ENCODE peak calls at places on chromosomes 16 and 17, in four cellular contexts. L is K562, J is H1, X is GM12878. K is an unnamed sample.

GRCh38 chr16:20916927-20917326 is 16.4 kb downstream of the LYRM1 start:
- DNase-seq in J (no peak), X (no peak), L (no peak), K (no peak)

GRCh38 chr17:68417317-68417716 is 40.0 kb downstream of the WIPI1 start:
- DNase-seq in L (no peak), J (no peak), X (no peak), K (no peak)

GRCh38 chr17:63543822-63544420 is 6.4 kb upstream of the DCAF7 start:
- DNase-seq in L (no peak), J (no peak), X (no peak), K (peak)

GRCh38 chr17:1491406-1492248 is 859 bp downstream of the MYO1C start:
- DNase-seq in L (peak), X (no peak), J (no peak), K (peak)

GRCh38 chr16:28494141-28494851 is at the start of gene APOBR:
- DNase-seq in X (peak), L (peak), J (no peak), K (no peak)

GRCh38 chr16:51818342-51818944 is 667.4 kb upstream of the SALL1 start:
- DNase-seq in L (no peak), X (no peak), J (peak), K (peak)

GRCh38 chr16:55933038-55933437 is 57.9 kb upstream of the CES5A start:
- DNase-seq in X (no peak), J (no peak), L (no peak), K (no peak)

GRCh38 chr16:28587386-28587785 is 9.5 kb downstream of the SULT1A2 start:
- DNase-seq in X (no peak), J (no peak), L (no peak), K (no peak)

GRCh38 chr16:67594956-67595355 is 32.6 kb downstream of the CTCF start:
- DNase-seq in L (no peak), J (no peak), X (no peak), K (no peak)

GRCh38 chr16:30637952-30638351 is 12.8 kb upstream of the PRR14 start:
- DNase-seq in X (no peak), J (no peak), L (peak), K (peak)

GRCh38 chr17:7774037-7774659 is 56.6 kb downstream of the DNAH2 start:
- DNase-seq in J (no peak), L (no peak), X (no peak), K (no peak)

GRCh38 chr17:18263885-18264682 is 3.6 kb downstream of the MIEF2 start:
- DNase-seq in X (no peak), J (no peak), L (no peak), K (no peak)
- TF ChIP-seq NRF1 in X (no peak), J (no peak), L (no peak), K (no peak)

GRCh38 chr16:3971261-3971660 is 90.7 kb upstream of the CREBBP start:
- DNase-seq in L (no peak), J (no peak), X (peak), K (no peak)

GRCh38 chr16:3966681-3967080 is 86.2 kb upstream of the CREBBP start:
- DNase-seq in X (no peak), J (no peak), L (no peak), K (no peak)

GRCh38 chr16:3968556-3968955 is 88.0 kb upstream of the CREBBP start:
- DNase-seq in L (no peak), J (no peak), X (no peak), K (no peak)

GRCh38 chr16:3974751-3975150 is 94.2 kb upstream of the CREBBP start:
- DNase-seq in L (no peak), J (no peak), X (no peak), K (no peak)

DNA sequence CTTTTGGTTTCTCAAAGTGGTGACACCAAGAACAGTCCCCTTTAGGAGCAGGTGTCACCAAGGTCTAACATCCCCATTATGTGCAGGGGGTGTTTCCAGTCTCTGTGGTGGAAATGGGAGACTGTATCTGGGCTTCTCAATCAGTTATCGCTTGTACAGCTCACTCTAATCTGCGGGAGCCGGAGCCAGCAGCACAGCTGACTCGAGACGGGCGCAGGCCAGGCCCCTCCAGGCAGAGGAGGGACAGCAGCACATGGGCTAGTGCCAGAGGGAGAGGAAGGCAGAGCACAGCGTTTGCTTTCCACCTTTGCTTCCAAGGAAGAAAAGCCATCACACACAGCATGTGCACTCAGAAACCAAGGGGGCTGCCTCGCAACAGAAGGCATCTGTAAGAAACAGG is 91.2 kb upstream of the CREBBP start:
- DNase-seq in J (no peak), X (no peak), L (no peak), K (no peak)
- TF ChIP-seq NRF1 in J (no peak), X (no peak), L (no peak), K (no peak)

DNA sequence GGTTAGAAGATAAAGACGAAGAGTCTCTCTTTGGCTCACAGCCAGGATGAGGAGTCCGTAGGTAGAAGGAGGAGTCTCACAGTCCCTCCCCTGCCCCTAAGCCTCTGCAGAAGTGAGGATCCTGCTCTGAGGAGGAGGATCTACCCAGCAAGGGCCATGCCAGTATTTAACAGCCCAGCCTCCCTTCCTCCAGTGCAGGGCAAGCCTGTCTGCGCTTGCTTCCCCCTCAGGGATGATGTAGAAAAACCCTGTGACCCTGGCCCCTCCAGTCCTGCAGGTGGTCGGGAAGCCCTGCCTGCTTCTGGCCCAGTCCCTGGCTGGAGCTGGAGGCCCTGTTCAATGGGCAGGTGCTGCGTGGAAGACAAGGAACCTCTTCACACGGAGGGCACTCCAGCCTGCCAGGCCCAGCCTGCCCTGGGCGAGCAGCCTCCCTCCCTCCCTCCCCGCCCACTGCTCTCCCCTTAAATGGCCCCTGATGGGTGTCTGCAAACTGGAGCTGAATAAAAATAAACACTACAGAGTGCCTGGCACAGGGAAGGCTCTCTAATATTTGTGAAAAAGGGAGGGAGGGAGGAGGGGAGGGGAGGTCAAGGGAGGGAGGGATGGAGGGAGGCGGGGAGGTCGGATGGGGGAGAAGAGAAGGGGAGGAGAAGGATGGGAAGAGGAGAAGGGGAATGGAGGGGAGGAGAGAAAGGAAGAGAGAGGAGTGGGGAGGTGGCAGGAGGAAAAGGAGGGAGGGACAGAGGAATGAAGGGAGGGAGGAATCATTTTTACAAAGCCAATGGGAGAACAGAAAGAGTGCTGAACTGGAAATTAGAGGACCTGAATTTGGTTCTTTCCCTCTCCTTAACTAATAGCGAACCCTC is 222.9 kb upstream of the TNRC6C start:
- DNase-seq in L (peak), J (no peak), X (no peak), K (peak)
- TF ChIP-seq NRF1 in L (no peak), J (no peak), X (no peak), K (no peak)

DNA sequence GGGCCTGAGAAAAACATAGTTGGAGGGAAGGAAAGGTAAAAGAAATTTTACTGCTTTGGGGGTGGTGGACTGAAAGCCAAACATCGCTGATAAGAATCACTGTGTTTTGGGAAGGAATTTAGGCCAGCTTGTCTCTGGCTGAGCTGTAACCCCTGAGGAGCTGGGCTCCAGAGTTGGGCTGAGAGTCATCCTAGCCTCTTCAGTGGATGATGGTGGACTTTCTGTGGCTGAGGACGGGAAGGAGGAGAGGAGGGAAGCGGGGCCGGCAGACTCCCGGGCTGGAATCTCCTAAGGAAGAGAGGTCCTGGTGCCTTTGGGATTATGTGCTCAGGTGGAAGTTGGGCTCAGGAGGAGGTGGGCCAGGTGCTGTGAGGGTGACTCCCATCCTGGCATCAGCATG is 8.6 kb downstream of the WNT9B start:
- DNase-seq in X (no peak), L (no peak), J (no peak), K (no peak)
- TF ChIP-seq NRF1 in X (no peak), L (no peak), J (no peak), K (no peak)

K was measured in SK-N-SH.